ENCODE peak calls at places on chromosomes 1 and 21, in six cellular contexts. One of them, this sample, is unnamed. For H3K9me2, the result is how much of the 10 kb centered on the place peaks cover.

GRCh38 chr1:209510063-209510462 is 73.5 kb upstream of the CAMK1G start:
- DNase-seq in GM23338: no peak
- DNase-seq in HCT116: no peak
- DNase-seq in hepatocyte: no peak
- DNase-seq in PC-9: no peak
- DNase-seq in MM.1S: no peak
- DNase-seq in this sample: no peak

GRCh38 chr1:66395202-66396061 is 138.5 kb upstream of the SGIP1 start:
- DNase-seq in hepatocyte: peak
- DNase-seq in HCT116: no peak
- DNase-seq in PC-9: no peak
- DNase-seq in GM23338: no peak
- DNase-seq in MM.1S: no peak
- DNase-seq in this sample: no peak

GRCh38 chr1:221462345-221462744 is 279.5 kb downstream of the DUSP10 start:
- DNase-seq in MM.1S: no peak
- DNase-seq in PC-9: no peak
- DNase-seq in hepatocyte: no peak
- DNase-seq in GM23338: no peak
- DNase-seq in HCT116: no peak
- DNase-seq in this sample: peak

GRCh38 chr1:201739492-201740085 is 89.4 kb upstream of the IPO9 start:
- DNase-seq in PC-9: peak
- DNase-seq in hepatocyte: peak
- DNase-seq in HCT116: peak
- DNase-seq in MM.1S: peak
- DNase-seq in GM23338: peak
- DNase-seq in this sample: peak

GRCh38 chr1:54135436-54136120 is 17.2 kb downstream of the CDCP2 start:
- DNase-seq in MM.1S: no peak
- DNase-seq in PC-9: no peak
- DNase-seq in hepatocyte: no peak
- DNase-seq in GM23338: no peak
- DNase-seq in HCT116: no peak
- DNase-seq in this sample: no peak

GRCh38 chr1:175287849-175288248 is 95.3 kb upstream of the KIAA0040 start:
- DNase-seq in hepatocyte: no peak
- DNase-seq in PC-9: no peak
- DNase-seq in HCT116: no peak
- DNase-seq in GM23338: no peak
- DNase-seq in MM.1S: peak
- DNase-seq in this sample: no peak

GRCh38 chr1:186483561-186483960 is 22.6 kb upstream of the PDC start:
- DNase-seq in MM.1S: no peak
- DNase-seq in PC-9: no peak
- DNase-seq in HCT116: no peak
- DNase-seq in hepatocyte: no peak
- DNase-seq in GM23338: no peak
- DNase-seq in this sample: no peak

GRCh38 chr1:27816921-27817630 is 13.5 kb upstream of the PPP1R8 start:
- DNase-seq in hepatocyte: peak
- DNase-seq in GM23338: peak
- DNase-seq in PC-9: no peak
- DNase-seq in MM.1S: no peak
- DNase-seq in HCT116: no peak
- DNase-seq in this sample: no peak

GRCh38 chr1:15249032-15249601 is 2.1 kb downstream of the FHAD1 start:
- DNase-seq in MM.1S: peak
- DNase-seq in HCT116: no peak
- DNase-seq in PC-9: no peak
- DNase-seq in hepatocyte: no peak
- DNase-seq in GM23338: no peak
- DNase-seq in this sample: no peak

GRCh38 chr1:206419250-206419649 is 51.0 kb upstream of the IKBKE start:
- DNase-seq in PC-9: peak
- DNase-seq in MM.1S: no peak
- DNase-seq in HCT116: no peak
- DNase-seq in hepatocyte: peak
- DNase-seq in GM23338: peak
- DNase-seq in this sample: peak

GRCh38 chr21:40118527-40118926 is 251.3 kb downstream of the PCP4 start:
- DNase-seq in HCT116: no peak
- DNase-seq in GM23338: peak
- DNase-seq in hepatocyte: no peak
- DNase-seq in PC-9: peak
- DNase-seq in MM.1S: no peak
- DNase-seq in this sample: peak

GRCh38 chr1:40662864-40663263 is 2.6 kb downstream of the RIMS3 start:
- DNase-seq in hepatocyte: no peak
- DNase-seq in PC-9: no peak
- DNase-seq in HCT116: no peak
- DNase-seq in GM23338: no peak
- DNase-seq in MM.1S: no peak
- DNase-seq in this sample: peak

GRCh38 chr1:38958967-38959366 is 17.3 kb upstream of the RHBDL2 start:
- DNase-seq in PC-9: peak
- DNase-seq in MM.1S: no peak
- DNase-seq in hepatocyte: peak
- DNase-seq in HCT116: no peak
- DNase-seq in GM23338: no peak
- DNase-seq in this sample: peak

GRCh38 chr1:10679521-10680220 is 116.8 kb downstream of the CASZ1 start:
- DNase-seq in MM.1S: no peak
- DNase-seq in hepatocyte: peak
- DNase-seq in PC-9: no peak
- DNase-seq in HCT116: peak
- DNase-seq in GM23338: peak
- DNase-seq in this sample: peak

GRCh38 chr1:159015440-159015909 is 5.8 kb downstream of the IFI16 start:
- DNase-seq in PC-9: no peak
- DNase-seq in HCT116: no peak
- DNase-seq in hepatocyte: peak
- DNase-seq in MM.1S: peak
- DNase-seq in GM23338: no peak
- DNase-seq in this sample: peak

GRCh38 chr1:31354266-31354665 is 18.6 kb downstream of the FABP3 start:
- DNase-seq in hepatocyte: no peak
- DNase-seq in MM.1S: no peak
- DNase-seq in PC-9: no peak
- DNase-seq in HCT116: no peak
- DNase-seq in GM23338: no peak
- DNase-seq in this sample: no peak

GRCh38 chr1:228861830-228862176 is 126.5 kb downstream of the RHOU start:
- DNase-seq in hepatocyte: no peak
- DNase-seq in MM.1S: no peak
- DNase-seq in GM23338: no peak
- DNase-seq in PC-9: no peak
- DNase-seq in HCT116: no peak
- DNase-seq in this sample: no peak

GRCh38 chr1:246566808-246567154 is 525 bp downstream of the CNST start:
- DNase-seq in PC-9: no peak
- DNase-seq in MM.1S: peak
- DNase-seq in GM23338: no peak
- DNase-seq in hepatocyte: no peak
- DNase-seq in HCT116: no peak
- DNase-seq in this sample: peak

GRCh38 chr1:85087659-85088407 is 39.5 kb upstream of the MCOLN3 start:
- DNase-seq in GM23338: no peak
- DNase-seq in PC-9: no peak
- DNase-seq in MM.1S: no peak
- DNase-seq in hepatocyte: no peak
- DNase-seq in HCT116: no peak
- DNase-seq in this sample: peak

GRCh38 chr1:67630438-67631045 is 54.5 kb upstream of the GADD45A start:
- DNase-seq in MM.1S: no peak
- DNase-seq in HCT116: no peak
- DNase-seq in hepatocyte: no peak
- DNase-seq in GM23338: no peak
- DNase-seq in PC-9: peak
- DNase-seq in this sample: peak

GRCh38 chr1:155173478-155174333 is at the start of gene TRIM46:
- DNase-seq in MM.1S: no peak
- DNase-seq in hepatocyte: peak
- DNase-seq in PC-9: no peak
- DNase-seq in HCT116: no peak
- DNase-seq in GM23338: peak
- DNase-seq in this sample: peak

GRCh38 chr1:224564491-224565084 is 51.5 kb upstream of the CNIH3 start:
- DNase-seq in hepatocyte: no peak
- DNase-seq in PC-9: no peak
- DNase-seq in GM23338: no peak
- DNase-seq in MM.1S: no peak
- DNase-seq in HCT116: no peak
- DNase-seq in this sample: no peak

GRCh38 chr1:171422489-171422888 is 62.8 kb upstream of the PRRC2C start:
- DNase-seq in GM23338: no peak
- DNase-seq in MM.1S: no peak
- DNase-seq in hepatocyte: no peak
- DNase-seq in PC-9: no peak
- DNase-seq in HCT116: no peak
- DNase-seq in this sample: peak

GRCh38 chr21:32993894-32994293 is 31.8 kb upstream of the OLIG2 start:
- DNase-seq in hepatocyte: no peak
- DNase-seq in MM.1S: peak
- DNase-seq in GM23338: no peak
- DNase-seq in PC-9: no peak
- DNase-seq in HCT116: no peak
- DNase-seq in this sample: no peak

GRCh38 chr1:205923663-205924435 is 19.4 kb downstream of the SLC26A9 start:
- DNase-seq in PC-9: no peak
- DNase-seq in hepatocyte: no peak
- DNase-seq in MM.1S: no peak
- DNase-seq in HCT116: no peak
- DNase-seq in GM23338: no peak
- DNase-seq in this sample: no peak

GRCh38 chr1:183019860-183020259 is 3.4 kb upstream of the LAMC1 start:
- DNase-seq in hepatocyte: no peak
- DNase-seq in MM.1S: no peak
- DNase-seq in HCT116: no peak
- DNase-seq in PC-9: no peak
- DNase-seq in GM23338: peak
- DNase-seq in this sample: peak
- TF ChIP-seq CTCF in hepatocyte: no peak
- TF ChIP-seq CTCF in MM.1S: no peak
- TF ChIP-seq CTCF in HCT116: peak
- TF ChIP-seq CTCF in PC-9: no peak
- TF ChIP-seq CTCF in GM23338: peak
- TF ChIP-seq CTCF in this sample: peak

DNA sequence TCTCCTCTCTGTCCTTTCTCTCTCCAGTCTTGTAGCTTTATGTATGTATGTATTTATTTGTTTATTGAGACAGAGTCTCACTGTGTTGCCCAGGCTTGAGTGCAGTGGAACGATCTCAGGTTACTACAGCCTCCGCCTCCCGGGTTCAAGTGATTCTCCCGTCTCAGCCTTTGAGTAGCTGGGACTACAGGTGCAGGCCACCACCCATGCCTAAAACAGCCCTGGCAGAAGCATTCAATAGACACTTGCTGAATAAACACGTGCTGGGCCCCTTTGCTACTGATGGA is 2.5 kb downstream of the KIAA2013 start:
- DNase-seq in GM23338: no peak
- DNase-seq in hepatocyte: no peak
- DNase-seq in HCT116: no peak
- DNase-seq in MM.1S: no peak
- DNase-seq in PC-9: no peak
- DNase-seq in this sample: no peak
- H3K9me2 ChIP-seq in GM23338: under half
- H3K9me2 ChIP-seq in hepatocyte: under half
- H3K9me2 ChIP-seq in HCT116: under half
- H3K9me2 ChIP-seq in MM.1S: under half
- H3K9me2 ChIP-seq in PC-9: under half
- H3K9me2 ChIP-seq in this sample: under half

GRCh38 chr1:24316659-24317058 is 2.5 kb upstream of the GRHL3 start:
- DNase-seq in PC-9: no peak
- DNase-seq in GM23338: no peak
- DNase-seq in MM.1S: no peak
- DNase-seq in hepatocyte: no peak
- DNase-seq in HCT116: no peak
- DNase-seq in this sample: no peak

GRCh38 chr1:24318988-24319863 is at the start of gene GRHL3:
- DNase-seq in MM.1S: peak
- DNase-seq in HCT116: peak
- DNase-seq in GM23338: peak
- DNase-seq in PC-9: peak
- DNase-seq in hepatocyte: peak
- DNase-seq in this sample: peak

GRCh38 chr1:24317081-24317480 is 2.1 kb upstream of the GRHL3 start:
- DNase-seq in MM.1S: no peak
- DNase-seq in HCT116: no peak
- DNase-seq in GM23338: no peak
- DNase-seq in hepatocyte: no peak
- DNase-seq in PC-9: peak
- DNase-seq in this sample: peak

GRCh38 chr1:24319962-24320361 is 805 bp downstream of the GRHL3 start:
- DNase-seq in PC-9: no peak
- DNase-seq in GM23338: no peak
- DNase-seq in hepatocyte: no peak
- DNase-seq in HCT116: no peak
- DNase-seq in MM.1S: no peak
- DNase-seq in this sample: no peak

DNA sequence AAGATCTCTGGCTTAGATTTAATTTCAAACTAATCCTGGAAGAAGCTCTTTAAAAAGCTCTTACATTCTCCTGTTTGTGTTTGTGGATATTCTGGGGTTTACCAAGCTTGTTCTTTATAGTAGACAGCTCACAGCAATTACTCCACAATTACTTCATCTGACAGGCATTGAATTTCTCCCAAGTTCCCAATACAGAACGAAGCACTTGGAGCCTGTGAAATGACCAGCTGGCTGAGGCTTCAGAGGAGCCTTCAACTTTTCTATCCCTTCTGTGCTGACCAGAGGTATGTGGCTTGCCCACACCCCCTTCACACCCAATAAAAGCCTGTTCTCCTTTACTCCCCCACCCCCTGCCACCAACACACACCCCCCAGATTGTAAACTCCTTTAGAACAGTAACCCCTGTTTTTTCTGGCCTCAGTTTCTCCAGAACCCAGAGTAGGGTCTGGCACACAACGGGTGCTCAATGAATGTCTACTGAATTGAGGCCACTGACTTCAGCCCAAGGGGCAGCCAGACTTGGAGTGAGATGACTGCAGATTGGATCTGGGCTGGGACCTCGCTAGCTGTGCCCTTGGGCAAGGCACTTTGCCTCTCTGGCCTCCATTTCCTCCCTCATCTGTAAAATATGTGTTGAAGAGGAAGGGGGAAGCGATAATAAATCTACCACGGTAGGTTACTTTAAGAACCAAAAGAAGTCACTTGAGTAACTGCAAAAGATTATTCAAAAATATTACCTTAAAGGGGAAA is 744 bp upstream of the GRHL3 start:
- DNase-seq in GM23338: no peak
- DNase-seq in MM.1S: no peak
- DNase-seq in PC-9: no peak
- DNase-seq in HCT116: no peak
- DNase-seq in hepatocyte: peak
- DNase-seq in this sample: no peak
- TF ChIP-seq EZH2 in GM23338: no peak
- TF ChIP-seq EZH2 in MM.1S: no peak
- TF ChIP-seq EZH2 in PC-9: no peak
- TF ChIP-seq EZH2 in HCT116: no peak
- TF ChIP-seq EZH2 in hepatocyte: no peak
- TF ChIP-seq EZH2 in this sample: no peak

GRCh38 chr1:243917177-243917862 is 67.3 kb upstream of the AKT3 start:
- DNase-seq in GM23338: peak
- DNase-seq in MM.1S: no peak
- DNase-seq in PC-9: peak
- DNase-seq in HCT116: no peak
- DNase-seq in hepatocyte: peak
- DNase-seq in this sample: peak
- TF ChIP-seq CTCF in GM23338: peak
- TF ChIP-seq CTCF in MM.1S: no peak
- TF ChIP-seq CTCF in PC-9: no peak
- TF ChIP-seq CTCF in HCT116: no peak
- TF ChIP-seq CTCF in hepatocyte: peak
- TF ChIP-seq CTCF in this sample: peak

This sample was measured in PC-3.